ENCODE peak calls at places on chromosomes 5 and 9, in five cellular contexts. G is heart right ventricle; E is T-helper 9 cell; L is NCI-H2107; A is stimulated activated CD4-positive, alpha-beta T cell treated with anti-CD3 and anti-CD28 coated beads, Interleukin-12 subunit alpha, Interleukin-12 subunit beta, amount 100 ng/mL, for 4 hours. T is an unnamed sample.

GRCh38 chr9:69466151-69466550 is 141.1 kb downstream of the ENTREP1 start:
- DNase-seq in G (no peak), E (no peak), L (no peak), A (no peak), T (no peak)

GRCh38 chr5:31251032-31251431 is 57.5 kb downstream of the CDH6 start:
- DNase-seq in G (no peak), E (no peak), L (no peak), A (no peak), T (no peak)

GRCh38 chr9:127980056-127980705 is 608 bp downstream of the EEIG1 start:
- DNase-seq in G (peak), E (peak), L (no peak), A (no peak), T (no peak)

GRCh38 chr5:168300377-168301182 is 9.1 kb downstream of the WWC1 start:
- DNase-seq in G (no peak), E (no peak), L (no peak), A (no peak), T (no peak)

GRCh38 chr9:33049680-33050361 is 24.7 kb downstream of the DNAJA1 start:
- DNase-seq in G (no peak), E (no peak), L (no peak), A (no peak), T (no peak)

GRCh38 chr9:119836036-119836435 is 466.8 kb upstream of the BRINP1 start:
- DNase-seq in G (no peak), E (no peak), L (no peak), A (no peak), T (peak)

GRCh38 chr5:74272019-74272775 is 368.3 kb downstream of the ENC1 start:
- DNase-seq in G (no peak), E (no peak), L (no peak), A (no peak), T (no peak)

GRCh38 chr9:126844085-126844484 is 16.4 kb upstream of the ZBTB34 start:
- DNase-seq in G (no peak), E (no peak), L (no peak), A (no peak), T (no peak)

GRCh38 chr5:133839090-133839489 is 129.3 kb downstream of the C5orf15 start:
- DNase-seq in G (no peak), E (no peak), L (no peak), A (no peak), T (no peak)

GRCh38 chr9:87878930-87879603 is 3.6 kb upstream of the SPATA31E1 start:
- DNase-seq in G (no peak), E (no peak), L (no peak), A (no peak), T (no peak)

GRCh38 chr5:142098275-142098674 is 10.3 kb upstream of the NDFIP1 start:
- DNase-seq in G (no peak), E (no peak), L (no peak), A (no peak), T (no peak)

GRCh38 chr9:137487454-137488329 is 28.6 kb upstream of the NSMF start:
- DNase-seq in G (no peak), E (no peak), L (peak), A (no peak), T (no peak)

GRCh38 chr5:2353871-2354440 is 397.5 kb downstream of the IRX2 start:
- DNase-seq in G (no peak), E (no peak), L (no peak), A (no peak), T (no peak)

GRCh38 chr5:162323471-162323870 is 255.9 kb downstream of the GABRG2 start:
- DNase-seq in G (no peak), E (no peak), L (no peak), A (no peak), T (no peak)

GRCh38 chr9:117672397-117672796 is 31.8 kb upstream of the TLR4 start:
- DNase-seq in G (no peak), E (no peak), L (no peak), A (no peak), T (no peak)

GRCh38 chr9:8857330-8858249 is 1058.0 kb upstream of the DMAC1 start:
- DNase-seq in G (peak), E (no peak), L (peak), A (peak), T (no peak)

GRCh38 chr5:980001-980588 is 28.5 kb upstream of the NKD2 start:
- DNase-seq in G (no peak), E (no peak), L (no peak), A (no peak), T (no peak)

GRCh38 chr9:89606567-89607311 is 1.9 kb downstream of the GADD45G start:
- DNase-seq in G (peak), E (no peak), L (no peak), A (peak), T (no peak)

GRCh38 chr5:37776826-37777225 is 63.0 kb downstream of the GDNF start:
- DNase-seq in G (no peak), E (no peak), L (no peak), A (no peak), T (no peak)

GRCh38 chr5:93621340-93621872 is 38.4 kb downstream of the NR2F1 start:
- DNase-seq in G (peak), E (no peak), L (peak), A (no peak), T (peak)

GRCh38 chr5:66989286-66989685 is 207.3 kb downstream of the CD180 start:
- DNase-seq in G (no peak), E (no peak), L (no peak), A (no peak), T (no peak)

GRCh38 chr9:109167716-109168115 is 667 bp upstream of the FRRS1L start:
- DNase-seq in G (no peak), E (no peak), L (no peak), A (no peak), T (no peak)

GRCh38 chr5:132433141-132433540 is 57.4 kb downstream of the IRF1 start:
- DNase-seq in G (no peak), E (no peak), L (no peak), A (no peak), T (no peak)

GRCh38 chr5:6943749-6944148 is 230.5 kb downstream of the TENT4A start:
- DNase-seq in G (no peak), E (no peak), L (no peak), A (no peak), T (no peak)

GRCh38 chr5:11904270-11904906 is at the start of gene CTNND2:
- DNase-seq in G (peak), E (no peak), L (no peak), A (no peak), T (peak)

GRCh38 chr5:147223951-147224791 is 10.7 kb upstream of the STK32A start:
- DNase-seq in G (no peak), E (no peak), L (no peak), A (no peak), T (no peak)

GRCh38 chr9:116279230-116279629 is 125.6 kb downstream of the PAPPA start:
- DNase-seq in G (no peak), E (no peak), L (no peak), A (no peak), T (no peak)

GRCh38 chr9:73152953-73153352 is 1.3 kb downstream of the ANXA1 start:
- DNase-seq in G (no peak), E (no peak), L (no peak), A (no peak), T (no peak)

GRCh38 chr9:101639785-101640437 is 45.1 kb upstream of the PPP3R2 start:
- DNase-seq in G (no peak), E (no peak), L (no peak), A (no peak), T (no peak)

GRCh38 chr9:99150456-99151171 is 45.7 kb downstream of the TGFBR1 start:
- DNase-seq in G (no peak), E (no peak), L (no peak), A (no peak), T (no peak)

GRCh38 chr5:171666815-171667214 is 118.8 kb upstream of the SMIM23 start:
- DNase-seq in G (no peak), E (no peak), L (no peak), A (no peak), T (no peak)

GRCh38 chr9:703392-703791 is 138.1 kb upstream of the DMRT1 start:
- DNase-seq in G (no peak), E (no peak), L (no peak), A (no peak), T (no peak)

GRCh38 chr9:113648586-113648985 is 185.1 kb downstream of the RGS3 start:
- DNase-seq in G (no peak), E (no peak), L (no peak), A (no peak), T (no peak)

GRCh38 chr5:150638488-150639316 is 1.8 kb upstream of the SYNPO start:
- DNase-seq in G (no peak), E (no peak), L (no peak), A (no peak), T (no peak)

GRCh38 chr9:114057161-114057560 is 20.9 kb downstream of the AMBP start:
- DNase-seq in G (no peak), E (no peak), L (no peak), A (no peak), T (no peak)

GRCh38 chr5:14727428-14727865 is 62.9 kb downstream of the OTULIN start:
- DNase-seq in G (peak), E (peak), L (peak), A (peak), T (peak)